ENCODE peak calls at places on chromosomes 11 and 22, in eight cellular contexts. O, H, G, U, R, Q, M and L are unnamed samples.

GRCh38 chr22:49274754-49275380 is 552.8 kb downstream of the BRD1 start:
- DNase-seq in R (no peak), G (no peak), M (no peak), O (no peak), U (no peak), Q (no peak), H (no peak), L (no peak)

GRCh38 chr22:37641251-37641949 is 1.9 kb downstream of the SH3BP1 start:
- DNase-seq in G (no peak), H (peak), Q (no peak), U (no peak), M (no peak), R (no peak), O (no peak), L (no peak)

GRCh38 chr22:44601725-44602124 is 100.3 kb upstream of the PRR5 start:
- DNase-seq in U (no peak), M (no peak), O (no peak), R (no peak), Q (no peak), H (no peak), G (no peak), L (no peak)

GRCh38 chr22:32564170-32565001 is 89.8 kb downstream of the FBXO7 start:
- DNase-seq in H (no peak), O (no peak), R (no peak), U (peak), Q (no peak), M (no peak), G (no peak), L (peak)

GRCh38 chr11:79440451-79441158 is at the start of gene TENM4:
- DNase-seq in O (peak), U (peak), R (peak), H (peak), Q (peak), M (peak), G (no peak), L (no peak)

GRCh38 chr11:69394234-69394891 is 87.1 kb upstream of the LINC01488 start:
- DNase-seq in H (no peak), O (no peak), U (no peak), M (peak), R (no peak), Q (peak), G (no peak), L (no peak)

GRCh38 chr11:15976433-15977045 is 379.8 kb downstream of the SOX6 start:
- DNase-seq in R (no peak), O (no peak), M (no peak), G (no peak), U (peak), H (no peak), Q (no peak), L (no peak)

GRCh38 chr11:41307371-41308080 is 151.9 kb downstream of the LRRC4C start:
- DNase-seq in M (no peak), Q (no peak), R (peak), U (no peak), G (no peak), O (peak), H (no peak), L (no peak)

GRCh38 chr11:41099654-41100053 is 359.8 kb downstream of the LRRC4C start:
- DNase-seq in M (no peak), O (no peak), U (no peak), G (no peak), R (no peak), H (no peak), Q (no peak), L (no peak)

GRCh38 chr11:1881442-1882264 is 10.0 kb downstream of the PRR33 start:
- DNase-seq in R (no peak), M (peak), U (no peak), Q (peak), O (peak), G (no peak), H (peak), L (no peak)

GRCh38 chr22:49771266-49772065 is 56.2 kb downstream of the BRD1 start:
- DNase-seq in R (no peak), M (peak), H (no peak), G (no peak), Q (no peak), O (no peak), U (no peak), L (no peak)

GRCh38 chr11:126406368-126406767 is 50.9 kb downstream of the ST3GAL4 start:
- DNase-seq in Q (no peak), U (no peak), R (no peak), H (no peak), M (no peak), G (no peak), O (no peak), L (no peak)

GRCh38 chr11:90845126-90845525 is 622.3 kb upstream of the CHORDC1 start:
- DNase-seq in Q (no peak), U (no peak), H (no peak), O (no peak), R (no peak), G (no peak), M (no peak), L (no peak)

GRCh38 chr11:91407842-91408241 is 816.8 kb upstream of the FAT3 start:
- DNase-seq in O (no peak), H (no peak), M (no peak), G (no peak), R (no peak), U (no peak), Q (no peak), L (no peak)

GRCh38 chr11:63020671-63021255 is 5.1 kb upstream of the SLC22A8 start:
- DNase-seq in Q (no peak), M (no peak), U (no peak), R (peak), G (no peak), H (peak), O (no peak), L (no peak)
- TF ChIP-seq CTCF in Q (no peak), M (peak), U (peak), R (peak), G (no peak), H (no peak), O (peak), L (no peak)

GRCh38 chr11:61080986-61081590 is 21.2 kb upstream of the CD5 start:
- DNase-seq in O (no peak), M (no peak), Q (no peak), U (no peak), G (no peak), R (no peak), H (no peak), L (no peak)

GRCh38 chr11:61080526-61080925 is 21.8 kb upstream of the CD5 start:
- DNase-seq in O (no peak), H (no peak), R (no peak), G (peak), Q (no peak), M (no peak), U (no peak), L (no peak)

GRCh38 chr11:61077936-61078335 is 24.4 kb upstream of the CD5 start:
- DNase-seq in U (no peak), R (no peak), Q (no peak), M (no peak), H (no peak), O (no peak), G (no peak), L (no peak)

GRCh38 chr11:61082161-61082870 is 20.0 kb upstream of the CD5 start:
- DNase-seq in M (no peak), Q (no peak), H (peak), O (no peak), G (no peak), U (no peak), R (no peak), L (no peak)

GRCh38 chr11:61079416-61080150 is 22.7 kb upstream of the CD5 start:
- DNase-seq in G (peak), U (no peak), O (no peak), M (no peak), R (no peak), H (no peak), Q (no peak), L (no peak)
- TF ChIP-seq CTCF in G (no peak), U (no peak), O (no peak), M (no peak), R (no peak), H (no peak), Q (no peak), L (no peak)

GRCh38 chr11:87290304-87290922 is 252.7 kb downstream of the TMEM135 start:
- DNase-seq in H (no peak), R (no peak), G (no peak), O (peak), M (no peak), U (peak), Q (no peak), L (no peak)
- TF ChIP-seq CTCF in H (no peak), R (peak), G (peak), O (no peak), M (peak), U (peak), Q (peak), L (peak)

GRCh38 chr11:45852712-45853101 is 5.4 kb downstream of the CRY2 start:
- DNase-seq in G (no peak), M (peak), O (peak), R (no peak), H (no peak), U (no peak), Q (no peak), L (no peak)
- TF ChIP-seq CTCF in G (no peak), M (no peak), O (peak), R (no peak), H (no peak), U (no peak), Q (no peak), L (no peak)

DNA sequence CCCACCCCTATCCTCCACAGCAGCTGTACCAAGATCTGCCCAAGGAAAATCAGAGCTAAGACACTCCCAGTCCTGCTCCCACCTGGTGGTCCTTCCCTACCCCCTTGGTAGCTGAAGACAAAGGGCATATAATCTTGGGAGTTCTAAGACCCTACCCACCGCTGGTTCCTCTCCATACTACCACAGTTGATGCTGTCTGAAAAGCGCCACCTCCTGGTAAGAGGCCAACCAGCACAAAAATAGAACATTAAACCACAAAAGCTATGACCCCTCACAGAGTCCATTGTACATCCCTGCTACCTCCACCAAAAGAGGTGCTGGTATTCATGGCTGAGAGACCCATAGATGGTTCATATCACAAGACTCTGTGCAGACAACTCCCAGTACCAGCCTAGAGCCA is 161.5 kb upstream of the ARHGAP42 start:
- DNase-seq in M (no peak), U (no peak), O (no peak), R (no peak), G (no peak), Q (no peak), H (no peak), L (no peak)
- TF ChIP-seq CTCF in M (no peak), U (peak), O (peak), R (peak), G (no peak), Q (no peak), H (no peak), L (no peak)

GRCh38 chr22:22528780-22529179 is 8.7 kb upstream of the ZNF280A start:
- DNase-seq in G (no peak), R (no peak), H (no peak), U (no peak), O (no peak), M (no peak), Q (no peak), L (no peak)
- TF ChIP-seq CTCF in G (no peak), R (no peak), H (no peak), U (no peak), O (no peak), M (no peak), Q (no peak), L (no peak)

DNA sequence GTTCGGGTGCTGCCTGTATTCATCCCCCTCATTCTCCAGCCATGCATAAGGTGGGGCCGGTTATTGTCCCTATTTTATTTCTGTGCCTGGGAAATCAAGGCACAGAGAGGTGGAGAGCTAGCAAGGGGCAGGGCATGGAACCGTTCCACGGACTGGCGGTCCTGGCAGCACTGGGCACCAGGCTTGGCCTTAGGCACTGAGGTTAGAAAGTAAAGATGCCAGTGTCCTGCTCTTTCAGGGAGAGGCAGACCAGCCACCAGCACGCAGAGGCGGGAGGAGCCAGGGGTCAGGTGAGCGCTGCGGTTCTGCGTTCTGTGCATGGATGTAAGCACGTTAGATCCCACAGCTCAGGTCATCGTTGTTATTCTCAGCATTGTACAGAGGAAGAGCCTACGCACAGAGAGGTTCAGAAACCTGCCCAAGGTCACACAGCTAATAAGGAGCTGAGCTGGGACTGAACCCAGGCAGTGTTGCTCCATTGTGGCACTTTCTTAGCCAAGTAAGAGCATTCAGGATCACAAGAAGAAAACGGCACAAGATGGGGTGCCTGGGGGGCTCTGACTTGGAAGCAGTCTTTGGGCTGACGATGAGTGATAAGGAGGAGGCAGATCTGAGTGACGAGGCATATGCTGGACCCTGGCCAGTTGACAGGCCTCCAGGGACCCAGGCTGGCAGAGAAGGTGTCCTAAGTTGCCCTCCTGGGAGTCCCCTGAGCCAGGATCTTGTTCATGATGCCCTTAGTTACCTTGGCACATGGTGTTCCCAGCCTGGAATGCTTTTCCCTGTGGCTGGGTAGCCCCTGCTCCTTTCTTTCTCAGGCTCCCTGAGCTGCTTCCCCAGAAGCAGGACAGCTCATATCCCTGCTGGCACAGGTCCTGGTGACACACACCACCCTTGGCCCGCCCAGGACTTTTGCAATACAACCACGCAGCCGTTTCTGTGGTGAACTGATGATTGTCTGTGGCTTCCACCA is 41.1 kb downstream of the OSBPL5 start:
- DNase-seq in U (peak), R (no peak), G (no peak), H (peak), M (peak), O (no peak), Q (peak), L (peak)
- TF ChIP-seq CTCF in U (no peak), R (no peak), G (no peak), H (no peak), M (no peak), O (no peak), Q (no peak), L (no peak)

GRCh38 chr11:18741783-18742182 is 15.8 kb upstream of the IGSF22 start:
- DNase-seq in U (no peak), R (no peak), Q (no peak), H (no peak), O (no peak), M (no peak), G (no peak), L (no peak)
- TF ChIP-seq CTCF in U (no peak), R (no peak), Q (no peak), H (no peak), O (no peak), M (no peak), G (no peak), L (no peak)

GRCh38 chr11:102915044-102915375 is 40.2 kb upstream of the MMP12 start:
- DNase-seq in U (no peak), H (no peak), O (no peak), G (no peak), Q (no peak), M (no peak), R (no peak), L (no peak)
- TF ChIP-seq CTCF in U (no peak), H (no peak), O (no peak), G (no peak), Q (no peak), M (no peak), R (no peak), L (no peak)

DNA sequence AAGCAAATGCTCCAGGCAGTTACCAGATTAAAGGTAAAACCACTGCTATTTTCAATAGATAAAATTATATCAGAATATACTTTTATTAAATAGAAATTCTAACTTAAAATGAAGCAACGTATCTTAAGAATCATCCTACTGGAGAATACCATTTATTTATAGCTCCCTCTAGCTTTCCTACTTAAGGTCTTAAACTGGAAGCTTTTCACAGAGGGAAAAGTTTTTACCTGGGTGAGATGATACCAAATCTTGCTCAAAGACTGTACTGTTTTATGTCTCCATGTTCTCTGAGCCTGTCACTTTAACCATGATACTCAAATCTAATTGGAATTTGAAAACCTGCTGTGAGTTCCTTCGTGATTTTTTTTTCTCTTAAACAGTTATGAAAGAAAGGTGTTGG is 291.8 kb downstream of the AASDHPPT start:
- DNase-seq in G (no peak), O (no peak), M (no peak), U (peak), R (no peak), H (no peak), Q (no peak), L (no peak)
- TF ChIP-seq CTCF in G (no peak), O (no peak), M (no peak), U (no peak), R (no peak), H (no peak), Q (no peak), L (no peak)